ENCODE peak calls at places on chromosome 12, in nine cellular contexts. X is NCI-H1105; I is activated T-cell treated with anti-CD3 and anti-CD28 coated beads for 1 hour; G is AG04450; N is hypothalamus; H is activated effector memory CD4-positive, alpha-beta T cell treated with Interleukin-2 at 50 U/mL for 16 hours; M is fibroblast of mammary gland; Y is ecto neural progenitor cell; P is Calu3. W is an unnamed sample.

GRCh38 chr12:111038075-111038474 is 117.7 kb upstream of the MYL2 start:
- DNase-seq in M (no peak), G (no peak), Y (no peak), P (no peak), N (no peak), X (no peak), I (no peak), H (no peak), W (no peak)

GRCh38 chr12:52211716-52212585 is 20.1 kb upstream of the KRT80 start:
- DNase-seq in N (no peak), M (no peak), I (no peak), X (no peak), Y (no peak), P (no peak), H (no peak), G (no peak), W (no peak)

GRCh38 chr12:80044694-80045046 is 54.7 kb upstream of the OTOGL start:
- DNase-seq in P (no peak), X (no peak), Y (no peak), G (peak), N (no peak), I (no peak), H (no peak), M (peak), W (no peak)

GRCh38 chr12:105671720-105672119 is 341.2 kb downstream of the C12orf75 start:
- DNase-seq in N (no peak), M (no peak), X (no peak), G (no peak), Y (no peak), P (no peak), I (no peak), H (no peak), W (no peak)

GRCh38 chr12:12704593-12705230 is 8.7 kb upstream of the GPR19 start:
- DNase-seq in X (peak), P (peak), H (no peak), I (no peak), M (peak), Y (peak), N (no peak), G (peak), W (no peak)

GRCh38 chr12:82359115-82359478 is 768 bp downstream of the METTL25 start:
- DNase-seq in Y (peak), H (no peak), N (no peak), M (no peak), X (peak), G (no peak), P (peak), I (no peak), W (no peak)

GRCh38 chr12:18595406-18595805 is 142.4 kb downstream of the PLCZ1 start:
- DNase-seq in M (no peak), Y (no peak), X (no peak), G (no peak), H (no peak), N (no peak), I (no peak), P (peak), W (no peak)

GRCh38 chr12:49416892-49417291 is 49.6 kb downstream of the SPATS2 start:
- DNase-seq in G (no peak), M (no peak), Y (no peak), X (no peak), I (no peak), P (no peak), H (no peak), N (no peak), W (no peak)

GRCh38 chr12:77645966-77646598 is 184.6 kb upstream of the NAV3 start:
- DNase-seq in Y (no peak), N (no peak), G (no peak), I (no peak), P (no peak), X (no peak), H (no peak), M (no peak), W (no peak)

GRCh38 chr12:1044697-1045096 is 53.7 kb downstream of the ERC1 start:
- DNase-seq in N (no peak), P (no peak), X (no peak), G (peak), Y (no peak), M (peak), H (no peak), I (no peak), W (no peak)

GRCh38 chr12:1927751-1928351 is 9.4 kb upstream of the CACNA2D4 start:
- DNase-seq in M (no peak), Y (peak), H (no peak), G (no peak), N (no peak), I (no peak), P (no peak), X (no peak), W (peak)

GRCh38 chr12:122849352-122850047 is 14.2 kb downstream of the HIP1R start:
- DNase-seq in M (no peak), N (no peak), H (no peak), I (no peak), G (no peak), Y (no peak), X (no peak), P (no peak), W (no peak)

GRCh38 chr12:121711925-121712461 is 559 bp upstream of the TMEM120B start:
- DNase-seq in N (no peak), X (peak), G (no peak), M (peak), Y (no peak), P (no peak), I (no peak), H (no peak), W (no peak)

GRCh38 chr12:11885261-11886038 is 185.3 kb upstream of the BCL2L14 start:
- DNase-seq in I (no peak), N (no peak), H (no peak), Y (no peak), M (peak), G (peak), X (peak), P (peak), W (no peak)

GRCh38 chr12:107873223-107873622 is 98.7 kb downstream of the ASCL4 start:
- DNase-seq in Y (no peak), M (no peak), X (no peak), H (no peak), N (no peak), I (no peak), G (no peak), P (no peak), W (no peak)

GRCh38 chr12:106493531-106493930 is 89.3 kb upstream of the RFX4 start:
- DNase-seq in Y (no peak), M (no peak), P (no peak), X (no peak), G (no peak), H (no peak), N (no peak), I (no peak), W (no peak)

GRCh38 chr12:42729532-42729895 is 140.0 kb upstream of the PRICKLE1 start:
- DNase-seq in I (no peak), H (no peak), P (peak), G (no peak), N (no peak), Y (no peak), X (no peak), M (no peak), W (no peak)

GRCh38 chr12:52971701-52972329 is 22.9 kb downstream of the KRT18 start:
- DNase-seq in X (no peak), M (peak), P (peak), H (no peak), Y (peak), N (no peak), I (no peak), G (no peak), W (no peak)

GRCh38 chr12:96902076-96902475 is 5.0 kb upstream of the NEDD1 start:
- DNase-seq in N (no peak), P (no peak), M (peak), I (no peak), X (no peak), H (no peak), G (no peak), Y (no peak), W (no peak)

GRCh38 chr12:111035578-111036301 is 115.4 kb upstream of the MYL2 start:
- DNase-seq in X (peak), N (no peak), M (no peak), H (no peak), P (no peak), G (no peak), Y (no peak), I (no peak), W (no peak)

GRCh38 chr12:120247621-120248030 is 17.9 kb downstream of the PXN start:
- DNase-seq in X (no peak), I (no peak), N (no peak), G (no peak), M (peak), P (no peak), Y (no peak), H (no peak), W (no peak)

GRCh38 chr12:10554971-10555481 is 49.3 kb downstream of the EIF2S3B start:
- DNase-seq in I (no peak), Y (no peak), N (no peak), M (no peak), X (no peak), G (no peak), H (no peak), P (no peak), W (no peak)

GRCh38 chr12:57085999-57086950 is 2.6 kb upstream of the NAB2 start:
- DNase-seq in N (no peak), G (no peak), M (peak), Y (peak), H (no peak), P (peak), X (peak), I (peak), W (no peak)